ENCODE peak calls at places on chromosomes 1 and 21, in ten cellular contexts. H, J, C, B, K, P, T, M, O and X are unnamed samples.
A peak's percentile ranks its signal among the peaks of the same experiment; 100 is the strongest.

GRCh38 chr1:1282998-1283397 is 2.8 kb downstream of the SCNN1D start:
- DNase-seq in T (no peak), B (no peak), M (no peak), P (no peak), J (no peak), O (no peak), H (no peak), C (no peak), K (no peak), X (no peak)

GRCh38 chr1:45557422-45557944 is 6.9 kb downstream of the AKR1A1 start:
- DNase-seq in K (no peak), P (no peak), C (no peak), J (no peak), H (no peak), O (no peak), T (no peak), M (no peak), B (no peak), X (no peak)

GRCh38 chr1:119594386-119594785 is 53.7 kb downstream of the ZNF697 start:
- DNase-seq in P (no peak), J (no peak), B (no peak), T (no peak), M (no peak), C (no peak), O (no peak), H (no peak), K (no peak), X (no peak)

GRCh38 chr21:19781881-19782652 is 1216.1 kb upstream of the NCAM2 start:
- DNase-seq in K (no peak), C (no peak), O (no peak), T (no peak), H (no peak), M (no peak), J (no peak), B (no peak), P (no peak), X (no peak)

GRCh38 chr1:159941867-159942560 is 3.4 kb downstream of the IGSF9 start:
- DNase-seq in B (peak; percentile 43), O (peak; percentile 51), P (no peak), M (no peak), K (no peak), C (no peak), H (no peak), J (no peak), T (no peak), X (no peak)

GRCh38 chr1:60255565-60255964 is 182.0 kb upstream of the C1orf87 start:
- DNase-seq in M (no peak), C (no peak), P (no peak), T (no peak), K (no peak), O (no peak), H (no peak), J (no peak), B (no peak), X (no peak)

GRCh38 chr1:55441474-55441873 is 226.3 kb upstream of the USP24 start:
- DNase-seq in C (no peak), K (no peak), P (no peak), J (no peak), B (no peak), H (no peak), M (no peak), T (no peak), O (no peak), X (no peak)

GRCh38 chr1:10212476-10212875 is 2.1 kb downstream of the KIF1B start:
- DNase-seq in T (no peak), O (no peak), B (no peak), M (no peak), K (no peak), C (no peak), J (no peak), H (no peak), P (no peak), X (no peak)

GRCh38 chr1:226001852-226002666 is 2.9 kb upstream of the SDE2 start:
- DNase-seq in T (peak; percentile 60), K (peak; percentile 88), P (peak; percentile 86), C (no peak), J (peak; percentile 45), B (no peak), O (peak; percentile 78), H (no peak), M (peak; percentile 53), X (peak; percentile 60)

GRCh38 chr21:38982096-38982495 is 176.4 kb downstream of the ETS2 start:
- DNase-seq in K (no peak), H (no peak), P (no peak), C (peak; percentile 50), T (no peak), B (peak; percentile 82), M (no peak), J (no peak), O (no peak), X (no peak)

GRCh38 chr1:165284471-165284870 is 72.0 kb downstream of the LMX1A start:
- DNase-seq in K (no peak), P (no peak), O (no peak), M (no peak), C (no peak), B (no peak), H (no peak), J (no peak), T (peak; percentile 45), X (no peak)

DNA sequence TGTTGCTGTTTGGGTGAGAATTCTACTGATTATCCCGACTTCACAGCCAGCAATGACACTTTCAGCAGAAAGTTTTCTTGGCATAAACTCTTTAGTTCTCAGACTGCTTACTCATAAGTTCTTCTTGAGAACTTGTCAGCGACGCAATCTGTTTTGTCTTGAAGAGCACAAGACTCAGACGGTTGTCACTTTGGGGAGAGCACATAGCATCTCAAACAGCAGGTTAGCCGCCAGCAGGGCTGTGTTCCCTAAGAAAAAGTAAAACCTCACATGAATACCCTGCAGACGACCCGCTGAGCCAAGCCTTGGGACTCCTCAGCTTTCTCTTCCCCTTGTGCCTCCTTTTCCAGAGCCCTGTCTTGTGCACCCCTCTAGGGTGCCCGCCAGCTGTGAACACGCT is 11.4 kb downstream of the AGMAT start:
- DNase-seq in P (no peak), C (no peak), M (no peak), J (no peak), K (no peak), O (no peak), T (no peak), H (no peak), B (peak; percentile 37), X (no peak)
- H3K4me1 ChIP-seq in P (no peaks in the 10 kb centered on the region), C (no peaks in the 10 kb centered on the region), M (peaks cover 20% of the 10 kb centered on the region), J (no peaks in the 10 kb centered on the region), K (no peaks in the 10 kb centered on the region), O (no peaks in the 10 kb centered on the region), T (no peaks in the 10 kb centered on the region), H (no peaks in the 10 kb centered on the region), B (peaks cover 11% of the 10 kb centered on the region), X (no peaks in the 10 kb centered on the region)

GRCh38 chr21:37276377-37276776 is 9.2 kb upstream of the VPS26C start:
- DNase-seq in H (no peak), P (no peak), C (no peak), B (no peak), K (no peak), M (no peak), J (no peak), T (no peak), O (no peak), X (no peak)

GRCh38 chr21:37278199-37278598 is 11.1 kb upstream of the VPS26C start:
- DNase-seq in P (no peak), C (no peak), H (no peak), O (no peak), K (no peak), M (no peak), J (no peak), T (no peak), B (no peak), X (no peak)

GRCh38 chr21:37281579-37281978 is 14.4 kb upstream of the VPS26C start:
- DNase-seq in B (no peak), H (no peak), O (no peak), J (no peak), M (no peak), K (no peak), T (no peak), P (no peak), C (no peak), X (no peak)

GRCh38 chr21:37281993-37282392 is 14.9 kb upstream of the VPS26C start:
- DNase-seq in P (no peak), B (peak; percentile 35), H (no peak), C (no peak), T (no peak), J (no peak), K (no peak), O (no peak), M (no peak), X (no peak)
- H3K4me3 ChIP-seq in P (no peak overlapping the region), B (no peak overlapping the region), H (no peak overlapping the region), C (no peak overlapping the region), T (no peak overlapping the region), J (peak overlapping the region; percentile 22), K (no peak overlapping the region), O (no peak overlapping the region), M (no peak overlapping the region), X (no peak overlapping the region)

DNA sequence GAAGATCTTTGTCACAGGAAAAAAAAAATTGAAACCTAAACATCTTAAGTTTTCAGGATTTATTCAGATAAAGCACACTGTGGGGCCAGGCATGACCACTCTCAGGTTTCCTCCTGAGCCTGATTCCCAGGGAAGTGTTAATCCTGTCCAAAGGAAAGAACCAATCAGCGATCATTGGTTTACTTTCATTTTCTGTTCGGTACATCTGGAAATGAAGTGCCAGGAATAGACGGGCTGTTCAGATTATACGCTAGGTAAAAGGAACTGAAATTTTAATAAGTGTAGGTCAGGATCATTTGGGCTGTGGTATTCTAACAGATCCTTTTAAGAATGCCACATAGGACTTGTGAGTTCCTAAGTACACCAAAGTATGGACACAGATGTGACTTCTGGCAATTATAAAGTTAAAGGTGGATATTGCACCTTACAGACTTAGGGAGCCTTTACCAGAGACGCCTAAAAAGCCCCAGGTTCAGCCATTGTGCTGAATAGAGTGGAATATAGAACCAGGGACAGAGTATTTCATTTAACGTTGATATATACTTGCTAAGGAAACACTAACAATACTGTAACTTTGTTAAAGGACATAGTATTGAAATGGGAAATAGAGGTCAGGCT is 9.3 kb upstream of the CACYBP start:
- DNase-seq in P (peak; percentile 27), H (peak; percentile 25), O (no peak), M (no peak), K (no peak), B (no peak), T (peak; percentile 42), J (no peak), C (no peak), X (no peak)
- H3K27ac ChIP-seq in P (peak overlapping the region; percentile 62), H (peak overlapping the region; percentile 85), O (peak overlapping the region; percentile 79), M (peak overlapping the region; percentile 59), K (peak overlapping the region; percentile 55), B (no peak overlapping the region), T (peak overlapping the region; percentile 74), J (peak overlapping the region; percentile 76), C (no peak overlapping the region), X (peak overlapping the region; percentile 76)

DNA sequence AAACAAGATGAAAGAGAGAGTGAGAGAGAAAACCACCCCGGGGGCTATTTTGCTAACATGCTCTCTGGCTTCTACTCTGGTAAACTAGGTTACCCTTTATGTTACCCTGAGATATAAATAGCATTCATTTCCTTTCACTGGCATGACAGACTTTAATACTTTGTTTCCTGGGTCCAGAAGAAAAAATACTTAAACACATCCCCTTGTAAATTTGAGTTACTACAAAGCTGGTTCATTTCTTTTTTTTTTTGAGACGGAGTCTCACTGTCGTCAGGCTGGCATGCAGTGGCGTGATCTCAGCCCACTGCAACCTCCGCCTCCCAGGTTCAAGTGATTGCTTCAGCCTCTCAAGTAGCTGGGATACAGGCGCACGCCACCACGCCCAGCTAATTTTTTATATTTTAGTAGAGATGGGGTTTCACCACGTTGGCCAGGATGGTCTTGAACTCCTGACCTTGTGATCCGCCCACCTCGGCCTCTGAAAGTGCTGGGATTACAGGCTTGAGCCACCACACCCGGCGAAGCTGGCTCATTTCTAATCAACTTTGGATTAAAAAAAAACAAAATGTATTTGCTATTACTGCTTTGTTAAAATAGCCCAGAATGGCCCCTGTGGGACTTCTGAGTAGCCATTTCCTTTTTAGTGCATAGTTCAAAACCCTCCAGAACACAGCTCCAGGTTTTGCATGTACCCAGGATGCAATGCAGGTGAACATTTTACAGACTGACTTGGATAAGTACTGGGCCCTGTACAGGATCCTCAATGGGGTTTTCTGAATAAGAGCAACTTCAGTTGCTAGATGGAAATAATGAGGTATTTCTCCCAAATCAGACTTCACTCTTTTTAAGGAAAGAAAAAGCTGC is 20.6 kb downstream of the INPP5B start:
- DNase-seq in O (no peak), J (no peak), T (no peak), C (no peak), M (no peak), P (no peak), H (no peak), B (no peak), K (no peak), X (no peak)
- H3K4me1 ChIP-seq in O (no peaks in the 10 kb centered on the region), J (peaks cover 8% of the 10 kb centered on the region), T (peaks cover 5% of the 10 kb centered on the region), C (peaks cover 2% of the 10 kb centered on the region), M (peaks cover 46% of the 10 kb centered on the region), P (peaks cover 29% of the 10 kb centered on the region), H (peaks cover 3% of the 10 kb centered on the region), B (peaks cover 16% of the 10 kb centered on the region), K (no peaks in the 10 kb centered on the region), X (peaks cover 4% of the 10 kb centered on the region)